ENCODE peak calls at places on chromosome 10, in nine cellular contexts. S is stomach, W is left ventricle myocardium inferior, C is WTC11, I is tibial artery, O is AG10803, R is astrocyte of the spinal cord, A is tibial nerve, X is ovary. Y is an unnamed sample.

GRCh38 chr10:56279270-56279669 is 81.8 kb downstream of the ZWINT start:
- DNase-seq in S (no peak), W (no peak), C (no peak), I (no peak), O (no peak), R (no peak), A (no peak), X (no peak), Y (no peak)

GRCh38 chr10:101143354-101143648 is 12.2 kb downstream of the TLX1 start:
- DNase-seq in S (no peak), W (no peak), C (no peak), I (no peak), O (no peak), R (no peak), A (no peak), X (no peak), Y (no peak)

GRCh38 chr10:45180946-45181439 is 134.4 kb downstream of the OR13A1 start:
- DNase-seq in S (no peak), W (no peak), C (no peak), I (peak), O (peak), R (peak), A (no peak), X (no peak), Y (no peak)

GRCh38 chr10:49759787-49760551 is 2.2 kb downstream of the OGDHL start:
- DNase-seq in S (peak), W (no peak), C (no peak), I (no peak), O (no peak), R (no peak), A (no peak), X (no peak), Y (no peak)

GRCh38 chr10:97020452-97021400 is 165.0 kb downstream of the SLIT1 start:
- DNase-seq in S (peak), W (peak), C (no peak), I (no peak), O (peak), R (peak), A (no peak), X (peak), Y (no peak)

GRCh38 chr10:3948843-3949242 is 163.8 kb upstream of the KLF6 start:
- DNase-seq in S (peak), W (no peak), C (no peak), I (peak), O (no peak), R (peak), A (no peak), X (no peak), Y (peak)

GRCh38 chr10:8037199-8037801 is 17.2 kb upstream of the GATA3 start:
- DNase-seq in S (no peak), W (no peak), C (no peak), I (peak), O (no peak), R (no peak), A (no peak), X (no peak), Y (no peak)

GRCh38 chr10:62017141-62017870 is 115.8 kb downstream of the ARID5B start:
- DNase-seq in S (no peak), W (no peak), C (no peak), I (no peak), O (peak), R (no peak), A (no peak), X (no peak), Y (no peak)

GRCh38 chr10:23095966-23096813 is 811 bp downstream of the MSRB2 start:
- DNase-seq in S (peak), W (peak), C (peak), I (peak), O (peak), R (peak), A (peak), X (peak), Y (peak)

GRCh38 chr10:69736866-69737641 is 64.7 kb upstream of the COL13A1 start:
- DNase-seq in S (no peak), W (no peak), C (no peak), I (no peak), O (no peak), R (no peak), A (no peak), X (no peak), Y (no peak)

GRCh38 chr10:124728071-124728829 is 15.9 kb downstream of the FAM53B start:
- DNase-seq in S (no peak), W (no peak), C (no peak), I (no peak), O (peak), R (no peak), A (no peak), X (no peak), Y (peak)

GRCh38 chr10:111146025-111146640 is 69.3 kb downstream of the ADRA2A start:
- DNase-seq in S (no peak), W (no peak), C (no peak), I (no peak), O (no peak), R (no peak), A (no peak), X (no peak), Y (no peak)

GRCh38 chr10:132302911-132303310 is 4.8 kb downstream of the STK32C start:
- DNase-seq in S (no peak), W (no peak), C (no peak), I (no peak), O (no peak), R (no peak), A (no peak), X (no peak), Y (no peak)

GRCh38 chr10:125013529-125013872 is 71.6 kb downstream of the ZRANB1 start:
- DNase-seq in S (no peak), W (peak), C (no peak), I (no peak), O (no peak), R (no peak), A (no peak), X (no peak), Y (no peak)

GRCh38 chr10:116784651-116785050 is 42.3 kb upstream of the HSPA12A start:
- DNase-seq in S (no peak), W (no peak), C (no peak), I (no peak), O (no peak), R (no peak), A (no peak), X (no peak), Y (no peak)

GRCh38 chr10:131652416-131652815 is 248.4 kb upstream of the PPP2R2D start:
- DNase-seq in S (peak), W (no peak), C (no peak), I (no peak), O (no peak), R (no peak), A (no peak), X (no peak), Y (no peak)

GRCh38 chr10:80619036-80619435 is 81.3 kb downstream of the SH2D4B start:
- DNase-seq in S (no peak), W (no peak), C (no peak), I (no peak), O (no peak), R (no peak), A (no peak), X (no peak), Y (no peak)

GRCh38 chr10:49594594-49594993 is 15.5 kb upstream of the SLC18A3 start:
- DNase-seq in S (peak), W (no peak), C (peak), I (no peak), O (peak), R (peak), A (peak), X (no peak), Y (peak)

GRCh38 chr10:118343115-118343514 is 991 bp upstream of the FAM204A start:
- DNase-seq in S (no peak), W (no peak), C (no peak), I (no peak), O (peak), R (peak), A (no peak), X (no peak), Y (no peak)

GRCh38 chr10:74150151-74151056 is at the start of gene AP3M1:
- DNase-seq in S (peak), W (peak), C (peak), I (peak), O (no peak), R (no peak), A (peak), X (peak), Y (peak)

GRCh38 chr10:65500716-65501115 is 1425.1 kb upstream of the LRRTM3 start:
- DNase-seq in S (no peak), W (no peak), C (no peak), I (no peak), O (no peak), R (no peak), A (no peak), X (no peak), Y (no peak)

GRCh38 chr10:122560279-122560804 is at the start of gene DMBT1:
- DNase-seq in S (no peak), W (no peak), C (no peak), I (no peak), O (no peak), R (no peak), A (no peak), X (no peak), Y (no peak)

GRCh38 chr10:89213191-89213808 is 6.2 kb upstream of the CH25H start:
- DNase-seq in S (no peak), W (no peak), C (no peak), I (no peak), O (peak), R (peak), A (no peak), X (no peak), Y (no peak)

GRCh38 chr10:84004206-84004605 is 135.1 kb upstream of the GHITM start:
- DNase-seq in S (no peak), W (no peak), C (no peak), I (no peak), O (no peak), R (no peak), A (no peak), X (no peak), Y (peak)

GRCh38 chr10:98128802-98129201 is 5.7 kb upstream of the R3HCC1L start:
- DNase-seq in S (no peak), W (no peak), C (no peak), I (no peak), O (no peak), R (no peak), A (no peak), X (no peak), Y (no peak)

GRCh38 chr10:65891073-65891981 is 1034.5 kb upstream of the LRRTM3 start:
- DNase-seq in S (no peak), W (no peak), C (no peak), I (no peak), O (no peak), R (no peak), A (no peak), X (no peak), Y (no peak)

GRCh38 chr10:42955493-42955889 is 121.4 kb upstream of the RET start:
- DNase-seq in S (peak), W (no peak), C (peak), I (no peak), O (no peak), R (no peak), A (no peak), X (no peak), Y (no peak)

GRCh38 chr10:13536674-13537366 is 8.0 kb upstream of the BEND7 start:
- DNase-seq in S (peak), W (peak), C (peak), I (no peak), O (peak), R (peak), A (no peak), X (peak), Y (peak)
- TF ChIP-seq CTCF in S (peak), W (peak), C (peak), I (peak), O (peak), R (peak), A (peak), X (no peak), Y (no peak)

GRCh38 chr10:95728535-95728934 is 27.4 kb upstream of the ENTPD1 start:
- DNase-seq in S (no peak), W (no peak), C (no peak), I (no peak), O (no peak), R (peak), A (no peak), X (no peak), Y (no peak)
- TF ChIP-seq CTCF in S (no peak), W (peak), C (no peak), I (no peak), O (no peak), R (no peak), A (no peak), X (no peak), Y (no peak)

DNA sequence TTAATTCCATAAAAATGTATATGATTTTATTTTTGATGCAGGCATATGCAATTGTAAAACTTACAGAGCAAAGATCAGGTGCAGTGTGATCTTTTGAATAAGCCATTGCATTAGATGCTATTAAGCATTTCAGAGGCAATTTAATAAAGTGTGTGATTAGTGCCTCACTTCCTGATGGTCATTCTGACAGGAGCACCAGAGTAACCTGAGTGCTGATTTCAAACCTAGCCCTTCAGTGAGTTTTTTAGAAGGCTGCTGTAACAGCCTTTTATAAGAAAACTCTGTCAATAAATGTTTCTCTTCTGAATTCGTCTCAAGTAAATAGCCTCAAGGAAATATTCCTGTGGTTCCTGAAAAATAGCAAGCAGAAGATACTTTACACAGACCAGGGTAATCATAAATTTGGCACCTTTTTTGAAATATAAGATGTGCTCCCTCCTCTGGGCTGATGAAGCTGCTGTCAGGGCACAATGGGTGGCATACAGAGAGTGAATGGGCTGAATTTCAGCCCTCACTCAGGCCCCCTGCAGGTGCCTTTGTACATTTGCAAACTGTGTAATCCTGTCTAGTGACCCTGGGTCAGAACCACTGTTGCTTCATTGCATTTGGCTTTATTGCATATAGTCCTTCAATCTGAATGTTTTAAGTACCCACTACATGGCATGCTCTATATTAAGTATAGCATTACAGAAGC is 193.7 kb upstream of the CSTF2T start:
- DNase-seq in S (no peak), W (no peak), C (peak), I (no peak), O (no peak), R (no peak), A (no peak), X (no peak), Y (peak)
- TF ChIP-seq CTCF in S (no peak), W (peak), C (no peak), I (peak), O (peak), R (peak), A (no peak), X (no peak), Y (no peak)

GRCh38 chr10:79384773-79385391 is 37.6 kb downstream of the PPIF start:
- DNase-seq in S (no peak), W (peak), C (no peak), I (no peak), O (no peak), R (no peak), A (peak), X (no peak), Y (no peak)

GRCh38 chr10:79386637-79387465 is 39.6 kb downstream of the PPIF start:
- DNase-seq in S (peak), W (peak), C (peak), I (peak), O (no peak), R (no peak), A (peak), X (no peak), Y (peak)

GRCh38 chr10:79383974-79384606 is 36.8 kb downstream of the PPIF start:
- DNase-seq in S (no peak), W (peak), C (peak), I (no peak), O (no peak), R (no peak), A (peak), X (no peak), Y (peak)

GRCh38 chr10:79385804-79386531 is 38.7 kb downstream of the PPIF start:
- DNase-seq in S (no peak), W (peak), C (peak), I (no peak), O (no peak), R (no peak), A (peak), X (peak), Y (no peak)

GRCh38 chr10:79385392-79385795 is 38.1 kb downstream of the PPIF start:
- DNase-seq in S (no peak), W (peak), C (peak), I (no peak), O (no peak), R (no peak), A (no peak), X (peak), Y (no peak)
- TF ChIP-seq CTCF in S (no peak), W (no peak), C (no peak), I (no peak), O (no peak), R (no peak), A (no peak), X (no peak), Y (no peak)

DNA sequence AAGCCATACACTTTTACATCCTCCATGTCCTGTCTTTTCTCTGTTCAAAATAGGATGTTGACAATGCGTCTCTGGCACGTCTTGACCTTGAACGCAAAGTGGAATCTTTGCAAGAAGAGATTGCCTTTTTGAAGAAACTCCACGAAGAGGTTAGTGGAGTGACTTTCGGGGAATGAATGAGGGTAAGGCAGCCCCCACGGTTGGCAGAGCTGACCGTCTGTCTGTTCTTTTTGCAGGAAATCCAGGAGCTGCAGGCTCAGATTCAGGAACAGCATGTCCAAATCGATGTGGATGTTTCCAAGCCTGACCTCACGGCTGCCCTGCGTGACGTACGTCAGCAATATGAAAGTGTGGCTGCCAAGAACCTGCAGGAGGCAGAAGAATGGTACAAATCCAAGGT is 5.5 kb downstream of the VIM start:
- DNase-seq in S (no peak), W (peak), C (no peak), I (peak), O (peak), R (peak), A (no peak), X (peak), Y (peak)
- TF ChIP-seq CTCF in S (no peak), W (no peak), C (no peak), I (no peak), O (no peak), R (no peak), A (no peak), X (no peak), Y (no peak)

GRCh38 chr10:128859738-128860386 is 607.2 kb upstream of the MGMT start:
- DNase-seq in S (peak), W (no peak), C (peak), I (no peak), O (peak), R (no peak), A (peak), X (no peak), Y (peak)
- TF ChIP-seq CTCF in S (peak), W (peak), C (peak), I (no peak), O (peak), R (peak), A (peak), X (no peak), Y (peak)

GRCh38 chr10:16848562-16849154 is 31.4 kb upstream of the RSU1 start:
- DNase-seq in S (no peak), W (no peak), C (no peak), I (peak), O (peak), R (no peak), A (no peak), X (no peak), Y (no peak)

GRCh38 chr10:16847644-16848043 is 30.4 kb upstream of the RSU1 start:
- DNase-seq in S (no peak), W (no peak), C (no peak), I (no peak), O (peak), R (peak), A (no peak), X (no peak), Y (no peak)

GRCh38 chr10:16845248-16845647 is 28.0 kb upstream of the RSU1 start:
- DNase-seq in S (no peak), W (no peak), C (no peak), I (no peak), O (peak), R (no peak), A (peak), X (peak), Y (no peak)

GRCh38 chr10:16843252-16843870 is 26.1 kb upstream of the RSU1 start:
- DNase-seq in S (no peak), W (no peak), C (no peak), I (no peak), O (peak), R (peak), A (peak), X (no peak), Y (no peak)
- TF ChIP-seq CTCF in S (peak), W (peak), C (peak), I (peak), O (peak), R (peak), A (peak), X (peak), Y (peak)

GRCh38 chr10:35409808-35410207 is 73.5 kb downstream of the CCNY start:
- DNase-seq in S (no peak), W (no peak), C (no peak), I (no peak), O (no peak), R (no peak), A (no peak), X (no peak), Y (no peak)
- TF ChIP-seq CTCF in S (no peak), W (no peak), C (no peak), I (no peak), O (peak), R (no peak), A (no peak), X (no peak), Y (no peak)